ENCODE peak calls at places on chromosomes 5 and 9, in four cellular contexts. X is ELR, D is natural killer cell, S is COR-L47. Y is an unnamed sample.

GRCh38 chr5:142202282-142202681 is 93.7 kb downstream of the NDFIP1 start:
- DNase-seq in X (peak; percentile 93), S (no peak), D (no peak), Y (no peak)

GRCh38 chr9:120944434-120945125 is 18.0 kb upstream of the TRAF1 start:
- DNase-seq in S (no peak), X (no peak), D (no peak), Y (no peak)

GRCh38 chr9:128150594-128151342 is 1.5 kb downstream of the LCN2 start:
- DNase-seq in D (no peak), S (no peak), X (peak; percentile 46), Y (peak; percentile 21)

GRCh38 chr5:158039911-158040347 is 181.0 kb upstream of the CLINT1 start:
- DNase-seq in D (no peak), S (no peak), X (no peak), Y (no peak)

GRCh38 chr5:142874537-142874936 is 104.4 kb downstream of the ARHGAP26 start:
- DNase-seq in D (no peak), S (no peak), X (peak; percentile 28), Y (no peak)

GRCh38 chr5:72523960-72524582 is 16.9 kb upstream of the ZNF366 start:
- DNase-seq in S (peak; percentile 3), D (no peak), X (peak; percentile 88), Y (peak; percentile 37)

GRCh38 chr5:14722923-14723322 is 58.4 kb downstream of the OTULIN start:
- DNase-seq in S (no peak), X (no peak), D (no peak), Y (no peak)

GRCh38 chr5:145587308-145588071 is 247.7 kb downstream of the PRELID2 start:
- DNase-seq in S (no peak), X (peak; percentile 90), D (no peak), Y (no peak)

GRCh38 chr5:31408814-31409213 is 123.1 kb downstream of the DROSHA start:
- DNase-seq in D (no peak), X (peak; percentile 77), S (no peak), Y (no peak)

GRCh38 chr5:159825551-159826051 is 90.7 kb upstream of the ADRA1B start:
- DNase-seq in D (no peak), S (no peak), X (peak; percentile 8), Y (no peak)

Y was measured in CD4-positive, CD25-positive, alpha-beta regulatory T cell.